ENCODE peak calls at places on chromosomes 6 and 20, in four cellular contexts. Z is heart left ventricle, M is GM20000, U is HTR-8/SVneo. R is an unnamed sample.

GRCh38 chr20:58593880-58594473 is 57.1 kb upstream of the STX16 start:
- DNase-seq in U (no peak), M (no peak), Z (no peak), R (no peak)

GRCh38 chr20:37868998-37869861 is 33.7 kb upstream of the VSTM2L start:
- DNase-seq in Z (no peak), U (no peak), M (no peak), R (no peak)

GRCh38 chr6:150153905-150154492 is 11.2 kb downstream of the PPP1R14C start:
- DNase-seq in U (no peak), Z (no peak), M (no peak), R (no peak)

GRCh38 chr6:13696226-13696625 is 15.4 kb downstream of the RANBP9 start:
- DNase-seq in Z (no peak), M (no peak), U (no peak), R (no peak)

GRCh38 chr20:5172167-5172586 is 45.4 kb downstream of the CDS2 start:
- DNase-seq in Z (no peak), U (no peak), M (peak), R (no peak)

GRCh38 chr20:6767536-6768227 is at the start of gene BMP2:
- DNase-seq in M (peak), Z (peak), U (no peak), R (peak)

GRCh38 chr6:142313284-142313683 is 11.5 kb downstream of the ADGRG6 start:
- DNase-seq in M (no peak), U (no peak), Z (no peak), R (no peak)

GRCh38 chr20:58850693-58851174 is at the start of gene GNAS-AS1:
- DNase-seq in U (peak), Z (peak), M (peak), R (no peak)

GRCh38 chr20:24004470-24004869 is 15.9 kb upstream of the GGTLC1 start:
- DNase-seq in U (no peak), M (no peak), Z (no peak), R (no peak)

GRCh38 chr6:6626227-6626626 is 37.7 kb downstream of the LY86 start:
- DNase-seq in M (no peak), U (no peak), Z (no peak), R (no peak)

GRCh38 chr20:13449868-13450441 is 188.8 kb downstream of the TASP1 start:
- DNase-seq in M (no peak), U (no peak), Z (no peak), R (no peak)

GRCh38 chr6:108581237-108581931 is 20.7 kb downstream of the FOXO3 start:
- DNase-seq in U (no peak), Z (no peak), M (no peak), R (peak)

GRCh38 chr6:53055873-53056272 is 9.3 kb upstream of the FBXO9 start:
- DNase-seq in M (no peak), Z (no peak), U (no peak), R (no peak)

GRCh38 chr20:51184289-51184688 is 161.4 kb upstream of the KCNG1 start:
- DNase-seq in Z (no peak), M (no peak), U (peak), R (no peak)

GRCh38 chr6:19851273-19852089 is 14.3 kb downstream of the ID4 start:
- DNase-seq in Z (no peak), U (peak), M (peak), R (peak)

GRCh38 chr6:47206626-47207025 is 103.1 kb downstream of the TNFRSF21 start:
- DNase-seq in Z (no peak), U (no peak), M (no peak), R (no peak)

GRCh38 chr6:6688283-6688682 is 99.8 kb downstream of the LY86 start:
- DNase-seq in Z (no peak), U (no peak), M (no peak), R (peak)

GRCh38 chr6:129416337-129416990 is 293.5 kb downstream of the ARHGAP18 start:
- DNase-seq in Z (no peak), U (no peak), M (no peak), R (no peak)

R was measured in lung microvascular endothelial cell.